ENCODE peak calls at places on chromosomes 16 and 17, in ten cellular contexts. G is progenitor cell of endocrine pancreas; T is fibroblast of mammary gland; E is glutamatergic neuron; U is activated effector memory CD4-positive, alpha-beta T cell treated with anti-CD3 and anti-CD28 coated beads, Interleukin-2, amount 50 U/mL, for 16 hours; P is GM23338; I is T-cell; Y is A172; H is erythroblast; V is T-helper 1 cell. X is an unnamed sample.
A peak's percentile ranks its signal among the peaks of the same experiment; 100 is the strongest.

GRCh38 chr16:58426095-58426494 is 33.8 kb downstream of the GINS3 start:
- DNase-seq in G (no peak), T (no peak), E (no peak), U (no peak), P (no peak), I (peak; percentile 3), Y (no peak), H (no peak), V (no peak), X (no peak)

GRCh38 chr17:73042809-73043685 is 49.4 kb downstream of the SLC39A11 start:
- DNase-seq in G (no peak), T (peak; percentile 91), E (no peak), U (no peak), P (no peak), I (no peak), Y (no peak), H (no peak), V (no peak), X (no peak)

GRCh38 chr17:41917192-41917591 is 1.6 kb downstream of the ACLY start:
- DNase-seq in G (no peak), T (peak; percentile 85), E (no peak), U (no peak), P (no peak), I (no peak), Y (peak; percentile 22), H (peak; percentile 27), V (no peak), X (no peak)

GRCh38 chr16:12059216-12059769 is 82.8 kb downstream of the SNX29 start:
- DNase-seq in G (no peak), T (no peak), E (no peak), U (no peak), P (no peak), I (no peak), Y (no peak), H (peak; percentile 28), V (no peak), X (no peak)

GRCh38 chr17:48490391-48491026 is 40.3 kb downstream of the HOXB1 start:
- DNase-seq in G (no peak), T (no peak), E (no peak), U (no peak), P (no peak), I (no peak), Y (peak; percentile 79), H (no peak), V (no peak), X (no peak)

GRCh38 chr16:82995927-82996441 is 369.2 kb downstream of the CDH13 start:
- DNase-seq in G (no peak), T (peak; percentile 63), E (no peak), U (no peak), P (no peak), I (no peak), Y (peak; percentile 82), H (no peak), V (no peak), X (no peak)

GRCh38 chr16:11696266-11697012 is 28.2 kb downstream of the SNN start:
- DNase-seq in G (no peak), T (no peak), E (no peak), U (no peak), P (no peak), I (no peak), Y (no peak), H (no peak), V (no peak), X (no peak)

GRCh38 chr17:9924735-9925191 is 19.7 kb upstream of the RCVRN start:
- DNase-seq in G (no peak), T (peak; percentile 77), E (no peak), U (no peak), P (peak; percentile 90), I (no peak), Y (peak; percentile 71), H (peak; percentile 36), V (no peak), X (peak; percentile 62)

GRCh38 chr17:7560172-7561027 is 1.3 kb upstream of the SENP3 start:
- DNase-seq in G (peak; percentile 73), T (peak; percentile 65), E (peak; percentile 86), U (peak; percentile 84), P (peak; percentile 94), I (peak; percentile 46), Y (no peak), H (peak; percentile 70), V (no peak), X (peak; percentile 94)

GRCh38 chr16:72856797-72857196 is 191.1 kb downstream of the ZFHX3 start:
- DNase-seq in G (no peak), T (peak; percentile 30), E (peak; percentile 49), U (no peak), P (peak; percentile 79), I (no peak), Y (peak; percentile 19), H (peak; percentile 13), V (no peak), X (peak; percentile 61)

GRCh38 chr16:57632568-57632967 is 4.1 kb downstream of the ADGRG1 start:
- DNase-seq in G (no peak), T (no peak), E (no peak), U (no peak), P (no peak), I (no peak), Y (peak; percentile 39), H (no peak), V (no peak), X (no peak)

GRCh38 chr17:75594499-75595283 is 7.1 kb downstream of the MYO15B start:
- DNase-seq in G (no peak), T (no peak), E (no peak), U (no peak), P (no peak), I (no peak), Y (no peak), H (no peak), V (no peak), X (peak; percentile 53)

GRCh38 chr16:2470234-2470601 is 879 bp upstream of the NTN3 start:
- DNase-seq in G (no peak), T (no peak), E (peak; percentile 3), U (no peak), P (no peak), I (no peak), Y (no peak), H (no peak), V (no peak), X (no peak)

GRCh38 chr16:79062336-79062735 is 538.2 kb downstream of the MAF start:
- DNase-seq in G (no peak), T (no peak), E (no peak), U (no peak), P (no peak), I (no peak), Y (no peak), H (no peak), V (no peak), X (no peak)

GRCh38 chr17:35183332-35183731 is 10.9 kb downstream of the SLC35G3 start:
- DNase-seq in G (no peak), T (no peak), E (no peak), U (no peak), P (no peak), I (no peak), Y (no peak), H (no peak), V (no peak), X (no peak)

GRCh38 chr16:12094537-12095265 is 118.2 kb downstream of the SNX29 start:
- DNase-seq in G (no peak), T (no peak), E (no peak), U (peak; percentile 19), P (no peak), I (no peak), Y (no peak), H (no peak), V (no peak), X (no peak)

GRCh38 chr16:12158428-12158827 is 181.9 kb downstream of the SNX29 start:
- DNase-seq in G (no peak), T (peak; percentile 99), E (no peak), U (no peak), P (no peak), I (no peak), Y (peak; percentile 69), H (no peak), V (no peak), X (no peak)

GRCh38 chr16:27217256-27217655 is 13.9 kb downstream of the KDM8 start:
- DNase-seq in G (no peak), T (peak; percentile 88), E (no peak), U (no peak), P (peak; percentile 69), I (no peak), Y (peak; percentile 83), H (no peak), V (no peak), X (peak; percentile 64)

GRCh38 chr17:16923904-16924700 is 47.8 kb downstream of the TNFRSF13B start:
- DNase-seq in G (no peak), T (no peak), E (no peak), U (peak; percentile 54), P (no peak), I (no peak), Y (no peak), H (no peak), V (no peak), X (peak; percentile 29)

GRCh38 chr17:54972406-54973138 is 4.0 kb downstream of the STXBP4 start:
- DNase-seq in G (no peak), T (no peak), E (no peak), U (no peak), P (no peak), I (no peak), Y (no peak), H (no peak), V (no peak), X (no peak)

GRCh38 chr17:58303981-58304734 is 23.4 kb upstream of the MPO start:
- DNase-seq in G (no peak), T (peak; percentile 36), E (peak; percentile 74), U (peak; percentile 84), P (peak; percentile 82), I (peak; percentile 58), Y (peak; percentile 44), H (peak; percentile 73), V (peak; percentile 55), X (peak; percentile 90)

GRCh38 chr16:75591001-75591852 is 25.0 kb downstream of the GABARAPL2 start:
- DNase-seq in G (no peak), T (peak; percentile 75), E (no peak), U (no peak), P (peak; percentile 45), I (no peak), Y (no peak), H (peak; percentile 45), V (no peak), X (no peak)

GRCh38 chr16:64428463-64428862 is 693.4 kb downstream of the CDH11 start:
- DNase-seq in G (no peak), T (peak; percentile 80), E (no peak), U (no peak), P (no peak), I (no peak), Y (peak; percentile 53), H (no peak), V (no peak), X (no peak)

GRCh38 chr17:30113213-30113612 is 3.4 kb upstream of the NSRP1 start:
- DNase-seq in G (no peak), T (peak; percentile 19), E (no peak), U (no peak), P (no peak), I (no peak), Y (peak; percentile 69), H (no peak), V (no peak), X (no peak)

GRCh38 chr17:14715531-14715930 is 414.6 kb downstream of the HS3ST3B1 start:
- DNase-seq in G (no peak), T (peak; percentile 41), E (no peak), U (no peak), P (no peak), I (no peak), Y (no peak), H (no peak), V (no peak), X (no peak)

GRCh38 chr17:41793749-41794602 is 7.5 kb upstream of the JUP start:
- DNase-seq in G (no peak), T (no peak), E (no peak), U (no peak), P (peak; percentile 93), I (no peak), Y (no peak), H (peak; percentile 49), V (no peak), X (peak; percentile 95)

GRCh38 chr16:54242199-54242598 is 44.4 kb downstream of the IRX3 start:
- DNase-seq in G (no peak), T (no peak), E (peak; percentile 24), U (no peak), P (peak; percentile 76), I (no peak), Y (peak; percentile 19), H (no peak), V (no peak), X (peak; percentile 85)

GRCh38 chr17:78719630-78720298 is 62.3 kb downstream of the CYTH1 start:
- DNase-seq in G (no peak), T (no peak), E (no peak), U (no peak), P (no peak), I (no peak), Y (no peak), H (no peak), V (no peak), X (no peak)

X was measured in H9.